ENCODE peak calls at places on chromosomes 11 and 22, in four cellular contexts. V is fibroblast of the aortic adventitia, K is mammary epithelial cell, B is HFFc6. N is an unnamed sample.

GRCh38 chr11:44564198-44564597 is 1.3 kb upstream of the CD82 start:
- DNase-seq in V (no peak), B (no peak), K (peak; percentile 71), N (peak; percentile 36)

GRCh38 chr22:44821741-44822425 is 69.5 kb downstream of the ARHGAP8 start:
- DNase-seq in B (no peak), K (no peak), V (no peak), N (no peak)

GRCh38 chr11:62411524-62411923 is 7.3 kb upstream of the SCGB1A1 start:
- DNase-seq in K (no peak), B (no peak), V (no peak), N (no peak)

GRCh38 chr11:134905966-134906955 is 494.2 kb upstream of the B3GAT1 start:
- DNase-seq in K (no peak), B (no peak), V (no peak), N (no peak)

GRCh38 chr22:46833228-46833627 is 70.8 kb downstream of the TBC1D22A start:
- DNase-seq in B (no peak), V (no peak), K (peak; percentile 20), N (peak; percentile 50)

GRCh38 chr11:67697846-67698245 is 23.4 kb upstream of the ALDH3B2 start:
- DNase-seq in V (no peak), B (no peak), K (no peak), N (no peak)

GRCh38 chr11:114216804-114217195 is 79.4 kb upstream of the NNMT start:
- DNase-seq in V (no peak), K (no peak), B (no peak), N (no peak)

GRCh38 chr22:33038131-33038772 is 19.9 kb downstream of the SYN3 start:
- DNase-seq in V (no peak), K (peak; percentile 27), B (no peak), N (peak; percentile 5)

GRCh38 chr22:23192133-23192532 is 11.8 kb downstream of the BCR start:
- DNase-seq in B (no peak), V (no peak), K (no peak), N (peak; percentile 53)

GRCh38 chr11:66068154-66068821 is 1.8 kb upstream of the PACS1 start:
- DNase-seq in V (peak; percentile 73), B (peak; percentile 52), K (peak; percentile 39), N (peak; percentile 45)

GRCh38 chr22:20567371-20567847 is 60.0 kb downstream of the MED15 start:
- DNase-seq in B (peak; percentile 90), K (peak; percentile 79), V (peak; percentile 54), N (peak; percentile 65)

GRCh38 chr11:2988361-2988762 is 3.8 kb downstream of the NAP1L4 start:
- DNase-seq in V (no peak), B (no peak), K (no peak), N (no peak)

GRCh38 chr11:90465553-90465952 is 242.7 kb upstream of the CHORDC1 start:
- DNase-seq in K (no peak), B (no peak), V (no peak), N (peak; percentile 23)

GRCh38 chr22:27804683-27805297 is 3.2 kb upstream of the MN1 start:
- DNase-seq in K (peak; percentile 41), B (peak; percentile 46), V (peak; percentile 78), N (peak; percentile 36)

GRCh38 chr22:40681451-40681850 is 2.2 kb downstream of the MCHR1 start:
- DNase-seq in V (no peak), B (no peak), K (no peak), N (no peak)

GRCh38 chr11:8228206-8228605 is 35.5 kb downstream of the LMO1 start:
- DNase-seq in K (no peak), V (no peak), B (no peak), N (no peak)

GRCh38 chr11:36509265-36509664 is 807 bp downstream of the TRAF6 start:
- DNase-seq in K (peak; percentile 37), B (peak; percentile 13), V (peak; percentile 41), N (peak; percentile 26)

GRCh38 chr11:96119211-96119610 is 195.3 kb upstream of the MTMR2 start:
- DNase-seq in K (no peak), B (no peak), V (no peak), N (no peak)

GRCh38 chr22:43393132-43393844 is 18.5 kb upstream of the MPPED1 start:
- DNase-seq in K (no peak), B (no peak), V (no peak), N (no peak)

GRCh38 chr22:46050916-46051614 is 74.1 kb upstream of the WNT7B start:
- DNase-seq in V (no peak), B (no peak), K (no peak), N (no peak)

GRCh38 chr11:10584071-10584501 is 15.6 kb upstream of the LYVE1 start:
- DNase-seq in K (no peak), B (no peak), V (peak; percentile 97), N (no peak)

GRCh38 chr22:40419718-40420117 is 49.3 kb downstream of the SGSM3 start:
- DNase-seq in K (no peak), B (no peak), V (no peak), N (no peak)

GRCh38 chr22:31020334-31020733 is 51.3 kb downstream of the TUG1 start:
- DNase-seq in K (no peak), V (no peak), B (no peak), N (no peak)

GRCh38 chr11:121722431-121723256 is 269.9 kb upstream of the SORL1-AS1 start:
- DNase-seq in K (peak; percentile 22), B (peak; percentile 44), V (peak; percentile 95), N (peak; percentile 48)

GRCh38 chr11:62340269-62340901 is 3.1 kb downstream of the ASRGL1 start:
- DNase-seq in B (peak; percentile 38), K (peak; percentile 16), V (peak; percentile 55), N (peak; percentile 61)

GRCh38 chr11:10303558-10304363 is 1.1 kb upstream of the ADM start:
- DNase-seq in K (peak; percentile 82), V (peak; percentile 41), B (peak; percentile 70), N (peak; percentile 80)

GRCh38 chr11:73577496-73577917 is 20.4 kb downstream of the FAM168A start:
- DNase-seq in K (no peak), V (peak; percentile 73), B (peak; percentile 65), N (no peak)

GRCh38 chr11:18853086-18853720 is 61.6 kb upstream of the PTPN5 start:
- DNase-seq in K (peak; percentile 41), V (peak; percentile 28), B (peak; percentile 11), N (peak; percentile 51)

GRCh38 chr11:12640926-12641849 is 33.0 kb upstream of the TEAD1 start:
- DNase-seq in B (no peak), V (no peak), K (no peak), N (no peak)

GRCh38 chr11:20668844-20669832 is at the start of gene NELL1:
- DNase-seq in V (no peak), B (no peak), K (peak; percentile 5), N (no peak)

GRCh38 chr11:26583550-26583949 is 11.5 kb upstream of the MUC15 start:
- DNase-seq in V (peak; percentile 65), K (peak; percentile 91), B (no peak), N (peak; percentile 78)

GRCh38 chr22:40031766-40032470 is 37.2 kb downstream of the FAM83F start:
- DNase-seq in V (peak; percentile 57), K (no peak), B (no peak), N (no peak)

GRCh38 chr22:30506507-30506968 is 1.0 kb upstream of the SEC14L4 start:
- DNase-seq in B (no peak), V (no peak), K (no peak), N (no peak)

N was measured in renal cortical epithelial cell.